ENCODE peak calls at places on chromosomes 2 and 18, in ten cellular contexts. K is Karpas-422, A is adipocyte, Y is astrocyte of the spinal cord, W is lower lobe of right lung, Z is adrenal gland, G is AG09309, F is neural progenitor cell, E is cardiac muscle cell, V is AG04450. U is an unnamed sample.
A peak's percentile ranks its signal among the peaks of the same experiment; 100 is the strongest.

GRCh38 chr2:233686967-233687366 is 5.3 kb downstream of the UGT1A7 start:
- DNase-seq in K (peak; percentile 27), A (no peak), Y (no peak), W (no peak), Z (no peak), G (no peak), F (no peak), E (peak; percentile 21), V (no peak), U (no peak)

GRCh38 chr2:62326735-62327134 is 130.8 kb downstream of the B3GNT2 start:
- DNase-seq in K (no peak), A (no peak), Y (no peak), W (no peak), Z (no peak), G (no peak), F (no peak), E (no peak), V (no peak), U (no peak)

GRCh38 chr18:23528580-23529472 is 25.5 kb downstream of the RMC1 start:
- DNase-seq in K (no peak), A (no peak), Y (no peak), W (peak; percentile 58), Z (no peak), G (peak; percentile 35), F (no peak), E (peak; percentile 44), V (no peak), U (no peak)

GRCh38 chr2:21453728-21454127 is 330.0 kb downstream of the TDRD15 start:
- DNase-seq in K (no peak), A (no peak), Y (no peak), W (no peak), Z (no peak), G (no peak), F (no peak), E (no peak), V (no peak), U (no peak)

GRCh38 chr18:76958692-76959341 is 136.5 kb downstream of the ZNF236 start:
- DNase-seq in K (no peak), A (no peak), Y (no peak), W (no peak), Z (no peak), G (no peak), F (no peak), E (peak; percentile 44), V (no peak), U (no peak)

GRCh38 chr2:6917761-6918421 is 679 bp downstream of the RNF144A start:
- DNase-seq in K (no peak), A (peak; percentile 35), Y (no peak), W (peak; percentile 56), Z (peak; percentile 52), G (no peak), F (peak; percentile 61), E (no peak), V (no peak), U (no peak)

GRCh38 chr18:13756671-13757070 is 30.2 kb downstream of the RNMT start:
- DNase-seq in K (no peak), A (no peak), Y (no peak), W (no peak), Z (no peak), G (no peak), F (no peak), E (no peak), V (no peak), U (no peak)

GRCh38 chr18:45250479-45250878 is 364.8 kb upstream of the SLC14A2 start:
- DNase-seq in K (no peak), A (no peak), Y (no peak), W (no peak), Z (peak; percentile 38), G (no peak), F (no peak), E (peak; percentile 37), V (no peak), U (no peak)

GRCh38 chr2:148978026-148978685 is 60.3 kb upstream of the LYPD6B start:
- DNase-seq in K (peak; percentile 43), A (no peak), Y (no peak), W (no peak), Z (no peak), G (no peak), F (peak; percentile 45), E (no peak), V (no peak), U (no peak)

GRCh38 chr18:7174359-7175107 is 56.4 kb upstream of the LRRC30 start:
- DNase-seq in K (no peak), A (peak; percentile 22), Y (no peak), W (no peak), Z (peak; percentile 33), G (no peak), F (peak; percentile 39), E (peak; percentile 40), V (no peak), U (no peak)

GRCh38 chr2:37080674-37081073 is 3.5 kb downstream of the HEATR5B start:
- DNase-seq in K (no peak), A (no peak), Y (no peak), W (no peak), Z (no peak), G (no peak), F (no peak), E (no peak), V (no peak), U (no peak)

GRCh38 chr2:237604960-237605359 is 14.4 kb upstream of the RAB17 start:
- DNase-seq in K (peak; percentile 11), A (no peak), Y (no peak), W (no peak), Z (no peak), G (no peak), F (no peak), E (peak; percentile 59), V (no peak), U (no peak)

GRCh38 chr2:48946444-48947048 is 191.0 kb upstream of the LHCGR start:
- DNase-seq in K (peak; percentile 83), A (peak; percentile 65), Y (peak; percentile 41), W (no peak), Z (peak; percentile 62), G (peak; percentile 2), F (peak; percentile 74), E (peak; percentile 63), V (peak; percentile 21), U (peak; percentile 8)

GRCh38 chr18:39702888-39703287 is 2137.3 kb upstream of the CELF4 start:
- DNase-seq in K (no peak), A (no peak), Y (no peak), W (no peak), Z (no peak), G (no peak), F (no peak), E (no peak), V (no peak), U (no peak)

GRCh38 chr2:109208951-109209335 is 79.9 kb downstream of the SH3RF3 start:
- DNase-seq in K (no peak), A (no peak), Y (no peak), W (no peak), Z (peak; percentile 20), G (no peak), F (no peak), E (no peak), V (no peak), U (no peak)

GRCh38 chr2:109210431-109211200 is 81.6 kb downstream of the SH3RF3 start:
- DNase-seq in K (peak; percentile 86), A (peak; percentile 60), Y (peak; percentile 29), W (no peak), Z (peak; percentile 18), G (no peak), F (no peak), E (no peak), V (no peak), U (no peak)

GRCh38 chr2:109208071-109208950 is 79.3 kb downstream of the SH3RF3 start:
- DNase-seq in K (peak; percentile 78), A (no peak), Y (peak; percentile 18), W (no peak), Z (peak; percentile 16), G (no peak), F (no peak), E (no peak), V (peak; percentile 44), U (no peak)

GRCh38 chr2:109209941-109210340 is 80.9 kb downstream of the SH3RF3 start:
- DNase-seq in K (no peak), A (no peak), Y (no peak), W (no peak), Z (peak; percentile 14), G (no peak), F (no peak), E (no peak), V (no peak), U (no peak)

DNA sequence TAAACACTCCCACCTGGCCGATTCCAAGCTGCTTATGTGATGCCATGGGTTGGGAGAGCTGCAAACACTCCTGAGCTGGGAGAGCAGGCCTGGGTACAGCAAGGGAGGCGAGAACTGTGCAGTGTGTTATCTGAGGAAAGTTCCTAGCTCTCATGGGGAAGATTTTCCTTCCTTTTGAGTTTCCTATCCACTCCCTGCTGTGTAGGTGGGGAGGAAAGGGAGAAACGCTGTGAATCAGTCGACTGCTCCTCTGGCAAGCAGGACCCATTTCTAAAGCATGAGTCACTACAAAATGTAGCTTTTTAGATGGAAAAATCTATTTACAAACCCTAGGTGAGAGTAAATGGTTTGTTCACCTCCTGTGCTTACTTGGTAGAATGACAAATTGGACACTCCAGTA is 80.4 kb downstream of the SH3RF3 start:
- DNase-seq in K (no peak), A (peak; percentile 78), Y (peak; percentile 74), W (no peak), Z (peak; percentile 64), G (no peak), F (no peak), E (peak; percentile 78), V (peak; percentile 59), U (no peak)
- H3K4me3 ChIP-seq in K (no peak overlapping the region), A (peak overlapping the region; percentile 14), Y (no peak overlapping the region), W (no peak overlapping the region), Z (no peak overlapping the region), G (no peak overlapping the region), F (no peak overlapping the region), E (no peak overlapping the region), V (no peak overlapping the region), U (no peak overlapping the region)

GRCh38 chr2:205683991-205684390 is 1.7 kb downstream of the NRP2 start:
- DNase-seq in K (no peak), A (no peak), Y (no peak), W (no peak), Z (no peak), G (no peak), F (no peak), E (no peak), V (no peak), U (no peak)
- H3K4me3 ChIP-seq in K (peak overlapping the region; percentile 71), A (peak overlapping the region; percentile 82), Y (peak overlapping the region; percentile 77), W (peak overlapping the region; percentile 79), Z (peak overlapping the region; percentile 84), G (peak overlapping the region; percentile 58), F (peak overlapping the region; percentile 65), E (peak overlapping the region; percentile 69), V (peak overlapping the region; percentile 70), U (peak overlapping the region; percentile 72)

DNA sequence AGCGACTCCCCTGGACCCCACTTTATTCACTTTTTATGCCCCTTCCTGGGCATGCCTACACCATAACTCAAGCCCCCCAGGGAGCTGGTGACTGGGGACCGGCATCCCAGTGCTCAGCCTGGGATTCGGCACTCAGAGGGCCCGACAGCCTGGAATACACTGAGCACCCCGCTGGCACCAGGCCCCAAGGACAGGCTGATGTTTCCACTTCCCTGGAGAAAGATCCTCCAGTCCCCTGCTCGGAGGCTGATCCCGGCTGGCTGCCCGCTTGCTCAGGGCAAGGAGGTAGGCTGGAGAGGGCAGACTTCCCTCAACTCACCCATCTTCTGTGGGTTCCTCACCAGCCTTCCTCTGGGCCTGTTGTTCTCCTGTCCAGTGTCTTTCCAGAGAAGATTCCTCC is 36.6 kb downstream of the ODC1 start:
- DNase-seq in K (no peak), A (no peak), Y (no peak), W (no peak), Z (no peak), G (no peak), F (no peak), E (no peak), V (no peak), U (no peak)
- H3K4me3 ChIP-seq in K (no peak overlapping the region), A (no peak overlapping the region), Y (no peak overlapping the region), W (no peak overlapping the region), Z (no peak overlapping the region), G (no peak overlapping the region), F (no peak overlapping the region), E (no peak overlapping the region), V (no peak overlapping the region), U (no peak overlapping the region)

GRCh38 chr2:216694826-216695217 is 527 bp downstream of the IGFBP5 start:
- DNase-seq in K (no peak), A (no peak), Y (no peak), W (no peak), Z (no peak), G (no peak), F (peak; percentile 43), E (no peak), V (no peak), U (no peak)
- H3K4me3 ChIP-seq in K (no peak overlapping the region), A (peak overlapping the region; percentile 88), Y (peak overlapping the region; percentile 62), W (peak overlapping the region; percentile 55), Z (peak overlapping the region; percentile 59), G (peak overlapping the region; percentile 28), F (peak overlapping the region; percentile 80), E (peak overlapping the region; percentile 75), V (peak overlapping the region; percentile 93), U (peak overlapping the region; percentile 61)

U was measured in skeletal muscle cell.